ENCODE peak calls at places on chromosome 10, in four cellular contexts. B is effector CD4-positive, alpha-beta T cell; D is sigmoid colon; Z is body of pancreas. E is an unnamed sample.

GRCh38 chr10:37379991-37380390 is 254.6 kb downstream of the ANKRD30A start:
- DNase-seq in Z (no peak), B (no peak), D (no peak), E (no peak)

GRCh38 chr10:511101-511848 is 178.2 kb downstream of the DIP2C start:
- DNase-seq in B (peak; percentile 69), Z (peak; percentile 93), D (peak; percentile 96), E (peak; percentile 94)

GRCh38 chr10:123860209-123860608 is 31.4 kb downstream of the CPXM2 start:
- DNase-seq in B (no peak), Z (no peak), D (no peak), E (no peak)

GRCh38 chr10:93841930-93842329 is 51.8 kb upstream of the SLC35G1 start:
- DNase-seq in B (no peak), Z (no peak), D (no peak), E (no peak)

GRCh38 chr10:61486738-61487396 is 33.7 kb upstream of the TMEM26 start:
- DNase-seq in D (no peak), B (no peak), Z (no peak), E (peak; percentile 67)

GRCh38 chr10:77946084-77946483 is 19.5 kb upstream of the DLG5 start:
- DNase-seq in D (no peak), B (no peak), Z (no peak), E (no peak)

GRCh38 chr10:4241724-4242345 is 456.8 kb upstream of the KLF6 start:
- DNase-seq in D (no peak), Z (peak; percentile 27), B (no peak), E (no peak)

GRCh38 chr10:48507933-48508830 is 96.7 kb downstream of the ARHGAP22 start:
- DNase-seq in Z (peak; percentile 22), B (no peak), D (peak; percentile 71), E (peak; percentile 36)

GRCh38 chr10:115084434-115084833 is 8.7 kb upstream of the ATRNL1 start:
- DNase-seq in B (no peak), Z (no peak), D (no peak), E (no peak)

GRCh38 chr10:126500866-126501265 is 112.6 kb upstream of the ADAM12 start:
- DNase-seq in Z (no peak), B (no peak), D (no peak), E (no peak)

GRCh38 chr10:49387029-49387428 is 8.9 kb downstream of the DRGX start:
- DNase-seq in Z (no peak), B (no peak), D (no peak), E (no peak)

GRCh38 chr10:71725998-71726672 is 6.6 kb upstream of the C10orf105 start:
- DNase-seq in B (peak; percentile 39), D (no peak), Z (no peak), E (peak; percentile 46)

GRCh38 chr10:49627644-49628247 is 13.9 kb downstream of the CHAT start:
- DNase-seq in Z (no peak), D (peak; percentile 49), B (no peak), E (no peak)

GRCh38 chr10:75035975-75036708 is 75.3 kb upstream of the SAMD8 start:
- DNase-seq in Z (no peak), B (no peak), D (no peak), E (peak; percentile 22)

GRCh38 chr10:97705006-97705670 is 8.4 kb upstream of the MARVELD1 start:
- DNase-seq in D (no peak), B (no peak), Z (no peak), E (no peak)

GRCh38 chr10:21238717-21239116 is 286.8 kb downstream of the SKIDA1 start:
- DNase-seq in D (no peak), Z (no peak), B (no peak), E (no peak)

GRCh38 chr10:4546500-4546899 is 279.5 kb upstream of the AKR1E2 start:
- DNase-seq in B (no peak), D (no peak), Z (no peak), E (no peak)

E was measured in Kasumi-1.